ENCODE peak calls at places on chromosomes 4 and X, in five cellular contexts. H is T-helper 2 cell; R is spleen; V is stimulated activated CD4-positive, alpha-beta T cell treated with anti-CD3 and anti-CD28 coated beads, Interleukin-15, amount 100 ng/mL, for 24 hours; I is H9. M is an unnamed sample.

GRCh38 chrX:30653415-30654131 is at the start of gene GK:
- DNase-seq in H (no peak), R (peak), V (peak), I (peak), M (peak)

GRCh38 chr4:116546759-116547158 is 538.6 kb downstream of the TRAM1L1 start:
- DNase-seq in H (no peak), R (no peak), V (no peak), I (no peak), M (no peak)

GRCh38 chrX:56790778-56791177 is 61.7 kb downstream of the NBDY start:
- DNase-seq in H (no peak), R (peak), V (no peak), I (peak), M (no peak)

GRCh38 chr4:159227984-159228383 is 125.1 kb downstream of the RAPGEF2 start:
- DNase-seq in H (no peak), R (peak), V (no peak), I (peak), M (peak)

GRCh38 chr4:121138014-121138413 is 26.1 kb downstream of the TNIP3 start:
- DNase-seq in H (no peak), R (no peak), V (peak), I (no peak), M (no peak)

GRCh38 chrX:46715521-46715920 is 43.4 kb downstream of the SLC9A7 start:
- DNase-seq in H (no peak), R (no peak), V (no peak), I (no peak), M (no peak)

GRCh38 chr4:122890142-122890769 is 32.1 kb downstream of the NUDT6 start:
- DNase-seq in H (no peak), R (no peak), V (no peak), I (no peak), M (no peak)

GRCh38 chr4:89541998-89542397 is 234.4 kb upstream of the GPRIN3 start:
- DNase-seq in H (no peak), R (no peak), V (no peak), I (no peak), M (no peak)

GRCh38 chr4:133618963-133619362 is 469.9 kb downstream of the PCDH10 start:
- DNase-seq in H (no peak), R (no peak), V (no peak), I (no peak), M (no peak)

GRCh38 chr4:138894688-138895087 is 120.9 kb upstream of the NOCT start:
- DNase-seq in H (no peak), R (no peak), V (no peak), I (no peak), M (no peak)

M was measured in Ammon's horn.